ENCODE peak calls at places on chromosomes 6 and 20, in five cellular contexts. J is mesendoderm; L is stimulated activated CD4-positive, alpha-beta T cell treated with anti-CD3 and anti-CD28 coated beads, Interleukin-12 subunit alpha, Interleukin-12 subunit beta, amount 100 ng/mL, for 48 hours; H is iPS-NIHi11; G is AG20443. M is an unnamed sample.

GRCh38 chr6:160455484-160456213 is 107.5 kb downstream of the SLC22A3 start:
- DNase-seq in H (peak), L (peak), G (peak), J (peak), M (peak)

GRCh38 chr20:44234566-44235317 is 12.4 kb upstream of the GDAP1L1 start:
- DNase-seq in G (no peak), J (peak), L (no peak), H (no peak), M (no peak)

GRCh38 chr6:136446579-136447182 is 103.5 kb downstream of the MAP7 start:
- DNase-seq in J (no peak), G (peak), H (no peak), L (no peak), M (no peak)

GRCh38 chr6:14775528-14775927 is 470.3 kb upstream of the JARID2 start:
- DNase-seq in L (no peak), J (no peak), G (no peak), H (no peak), M (peak)

GRCh38 chr6:14727494-14728395 is 518.1 kb upstream of the JARID2 start:
- DNase-seq in L (no peak), H (no peak), J (no peak), G (no peak), M (no peak)

GRCh38 chr20:36094497-36094896 is 60.0 kb upstream of the EPB41L1 start:
- DNase-seq in J (peak), G (no peak), H (no peak), L (no peak), M (no peak)

GRCh38 chr6:43856005-43856765 is 86.2 kb downstream of the VEGFA start:
- DNase-seq in L (no peak), J (peak), H (peak), G (peak), M (peak)

GRCh38 chr6:41352907-41353306 is 17.5 kb downstream of the NCR2 start:
- DNase-seq in L (no peak), J (no peak), H (no peak), G (no peak), M (no peak)

GRCh38 chr20:51042064-51042463 is 19.2 kb upstream of the KCNG1 start:
- DNase-seq in J (peak), G (no peak), L (no peak), H (peak), M (no peak)

GRCh38 chr20:25083141-25083772 is 1.3 kb upstream of the VSX1 start:
- DNase-seq in H (no peak), G (no peak), L (no peak), J (no peak), M (no peak)

GRCh38 chr20:60264024-60264709 is 305.9 kb downstream of the CDH26 start:
- DNase-seq in L (no peak), H (no peak), G (no peak), J (no peak), M (no peak)

GRCh38 chr6:41781302-41781711 is 725 bp downstream of the PRICKLE4 start:
- DNase-seq in H (no peak), J (no peak), L (no peak), G (no peak), M (no peak)

GRCh38 chr6:163356324-163356723 is 58.2 kb upstream of the QKI start:
- DNase-seq in G (peak), H (peak), L (no peak), J (no peak), M (no peak)

GRCh38 chr6:108589244-108589730 is 28.6 kb downstream of the FOXO3 start:
- DNase-seq in H (peak), G (peak), L (no peak), J (peak), M (peak)

GRCh38 chr6:82178084-82178758 is 69.3 kb downstream of the IBTK start:
- DNase-seq in G (peak), J (no peak), L (no peak), H (no peak), M (peak)

GRCh38 chr6:158911746-158912158 is 88.2 kb downstream of the RSPH3 start:
- DNase-seq in G (no peak), L (no peak), H (no peak), J (no peak), M (no peak)

GRCh38 chr6:135870722-135871121 is 19.2 kb downstream of the PDE7B start:
- DNase-seq in J (no peak), H (no peak), G (no peak), L (no peak), M (no peak)

GRCh38 chr6:16130932-16131387 is 2.1 kb downstream of the MYLIP start:
- DNase-seq in J (peak), H (peak), G (peak), L (no peak), M (peak)

GRCh38 chr6:125212377-125212776 is 58.8 kb downstream of the TPD52L1 start:
- DNase-seq in H (peak), L (no peak), J (no peak), G (no peak), M (no peak)

GRCh38 chr6:45822864-45823263 is 192.8 kb downstream of the CLIC5 start:
- DNase-seq in J (no peak), G (no peak), H (no peak), L (no peak), M (no peak)

GRCh38 chr6:27553123-27553904 is 80.4 kb upstream of the ZNF184 start:
- DNase-seq in L (peak), J (peak), H (no peak), G (no peak), M (peak)

GRCh38 chr6:83071023-83071422 is 3.6 kb downstream of the DOP1A start:
- DNase-seq in H (no peak), J (peak), G (no peak), L (no peak), M (no peak)

GRCh38 chr20:15597306-15597705 is 975.9 kb downstream of the KIF16B start:
- DNase-seq in H (no peak), L (no peak), G (no peak), J (no peak), M (peak)

GRCh38 chr6:24223131-24223715 is 97.2 kb downstream of the NRSN1 start:
- DNase-seq in G (no peak), J (no peak), L (no peak), H (no peak), M (no peak)

GRCh38 chr20:584375-585301 is 25.5 kb downstream of the TCF15 start:
- DNase-seq in L (no peak), H (no peak), J (peak), G (no peak), M (peak)

GRCh38 chr20:43379239-43379917 is 78.3 kb upstream of the SRSF6 start:
- DNase-seq in J (no peak), L (no peak), G (peak), H (no peak), M (peak)

GRCh38 chr20:31653573-31653972 is 15.9 kb downstream of the COX4I2 start:
- DNase-seq in L (no peak), J (no peak), H (no peak), G (no peak), M (no peak)

GRCh38 chr20:49028684-49029083 is 17.4 kb upstream of the CSE1L start:
- DNase-seq in G (peak), H (peak), J (peak), L (no peak), M (no peak)

GRCh38 chr6:130675072-130675471 is 152.1 kb upstream of the SMLR1 start:
- DNase-seq in J (no peak), G (no peak), L (no peak), H (no peak), M (peak)

GRCh38 chr6:14638932-14639875 is 521.6 kb downstream of the CD83 start:
- DNase-seq in G (peak), L (no peak), H (peak), J (peak), M (no peak)

GRCh38 chr6:160306284-160306683 is 41.9 kb upstream of the SLC22A3 start:
- DNase-seq in L (no peak), G (no peak), J (no peak), H (no peak), M (no peak)

GRCh38 chr6:28824793-28825731 is 98.7 kb downstream of the TRIM27 start:
- DNase-seq in J (peak), G (no peak), H (no peak), L (no peak), M (no peak)

GRCh38 chr6:2781685-2782355 is 16.6 kb downstream of the WRNIP1 start:
- DNase-seq in H (no peak), L (no peak), G (no peak), J (no peak), M (no peak)

GRCh38 chr20:854601-855000 is 21.1 kb downstream of the FAM110A start:
- DNase-seq in G (no peak), H (no peak), J (no peak), L (no peak), M (no peak)

GRCh38 chr20:59165389-59165785 is 1.8 kb downstream of the ZNF831 start:
- DNase-seq in G (no peak), L (no peak), H (no peak), J (no peak), M (no peak)

M was measured in H4.